ENCODE peak calls at places on chromosomes 3 and 15, in seven cellular contexts. T, I, G, M, W, N and P are unnamed samples.

GRCh38 chr3:58952128-58952917 is 97.5 kb downstream of the CFAP20DC start:
- DNase-seq in T (no peak), W (no peak), N (no peak), M (no peak), G (no peak), I (no peak), P (no peak)

GRCh38 chr3:79517766-79518413 is 249.9 kb downstream of the ROBO1 start:
- DNase-seq in N (no peak), T (no peak), W (peak), I (no peak), G (no peak), M (no peak), P (no peak)

GRCh38 chr3:56251343-56251945 is 216.8 kb downstream of the ERC2 start:
- DNase-seq in M (no peak), I (peak), G (no peak), T (peak), W (peak), N (peak), P (peak)

GRCh38 chr15:91469627-91470567 is 369.8 kb downstream of the SV2B start:
- DNase-seq in T (no peak), W (no peak), N (peak), I (peak), M (no peak), G (peak), P (no peak)

GRCh38 chr3:79039192-79039591 is 728.6 kb downstream of the ROBO1 start:
- DNase-seq in G (no peak), W (no peak), I (no peak), N (no peak), T (no peak), M (no peak), P (no peak)

GRCh38 chr15:50137330-50137761 is 18.3 kb upstream of the ATP8B4 start:
- DNase-seq in G (no peak), M (no peak), I (peak), T (peak), W (peak), N (peak), P (no peak)

GRCh38 chr3:98326036-98326435 is 27.6 kb upstream of the OR5K4 start:
- DNase-seq in N (no peak), I (no peak), M (no peak), G (no peak), W (no peak), T (no peak), P (no peak)

GRCh38 chr3:58388550-58389061 is 45.0 kb downstream of the PDHB start:
- DNase-seq in N (no peak), M (no peak), I (no peak), T (peak), W (peak), G (no peak), P (no peak)